ENCODE peak calls at places on chromosomes 2 and 18, in five cellular contexts. U is H1, F is A549, O is fibroblast of lung, L is heart left ventricle. N is an unnamed sample.

GRCh38 chr18:22731398-22731797 is 201.7 kb upstream of the RBBP8 start:
- DNase-seq in U (no peak), F (no peak), O (no peak), L (no peak), N (no peak)

GRCh38 chr2:112547333-112547732 is 5.1 kb downstream of the POLR1B start:
- DNase-seq in U (no peak), F (no peak), O (peak; percentile 52), L (no peak), N (peak; percentile 8)

GRCh38 chr2:28423856-28424605 is 31.4 kb downstream of the FOSL2 start:
- DNase-seq in U (no peak), F (no peak), O (peak; percentile 62), L (no peak), N (no peak)

GRCh38 chr18:79772865-79773696 is 24.7 kb upstream of the KCNG2 start:
- DNase-seq in U (peak; percentile 30), F (no peak), O (no peak), L (no peak), N (no peak)

GRCh38 chr2:82494744-82495143 is 1964.3 kb downstream of the SUCLG1 start:
- DNase-seq in U (no peak), F (no peak), O (no peak), L (no peak), N (no peak)

GRCh38 chr2:58923869-58924268 is 682.7 kb upstream of the FANCL start:
- DNase-seq in U (no peak), F (no peak), O (peak; percentile 95), L (no peak), N (no peak)

GRCh38 chr18:31680836-31681568 is 3.4 kb downstream of the B4GALT6 start:
- DNase-seq in U (no peak), F (peak; percentile 37), O (no peak), L (no peak), N (no peak)

GRCh38 chr18:13216092-13216582 is 2.4 kb upstream of the LDLRAD4 start:
- DNase-seq in U (no peak), F (peak; percentile 56), O (peak; percentile 73), L (peak; percentile 85), N (peak; percentile 31)

GRCh38 chr18:59715966-59716369 is 18.7 kb upstream of the CCBE1 start:
- DNase-seq in U (no peak), F (peak; percentile 40), O (peak; percentile 98), L (no peak), N (peak; percentile 75)

GRCh38 chr2:109609352-109610024 is 4.3 kb downstream of the SEPTIN10 start:
- DNase-seq in U (no peak), F (no peak), O (peak; percentile 87), L (peak; percentile 36), N (no peak)

GRCh38 chr2:72813841-72814240 is 12.0 kb downstream of the EXOC6B start:
- DNase-seq in U (no peak), F (no peak), O (peak; percentile 59), L (no peak), N (peak; percentile 23)

GRCh38 chr2:206143451-206143850 is 15.8 kb downstream of the NDUFS1 start:
- DNase-seq in U (no peak), F (no peak), O (no peak), L (no peak), N (no peak)

GRCh38 chr2:15117409-15118030 is 443.6 kb downstream of the NBAS start:
- DNase-seq in U (no peak), F (no peak), O (no peak), L (no peak), N (no peak)

GRCh38 chr18:23868341-23868740 is 146.2 kb upstream of the TTC39C start:
- DNase-seq in U (no peak), F (no peak), O (no peak), L (no peak), N (no peak)

GRCh38 chr2:112636605-112637288 is 9.0 kb upstream of the SLC20A1 start:
- DNase-seq in U (no peak), F (no peak), O (no peak), L (no peak), N (no peak)

GRCh38 chr2:14140009-14140408 is 492.5 kb upstream of the LRATD1 start:
- DNase-seq in U (peak; percentile 48), F (no peak), O (no peak), L (no peak), N (no peak)

GRCh38 chr2:23360571-23361125 is 24.3 kb upstream of the KLHL29 start:
- DNase-seq in U (no peak), F (no peak), O (no peak), L (no peak), N (no peak)

GRCh38 chr2:46180189-46180588 is 117.0 kb upstream of the EPAS1 start:
- DNase-seq in U (no peak), F (no peak), O (no peak), L (no peak), N (no peak)

GRCh38 chr2:46184794-46185583 is 112.2 kb upstream of the EPAS1 start:
- DNase-seq in U (no peak), F (no peak), O (no peak), L (no peak), N (no peak)

GRCh38 chr2:46181789-46182530 is 115.2 kb upstream of the EPAS1 start:
- DNase-seq in U (no peak), F (no peak), O (no peak), L (no peak), N (no peak)

GRCh38 chr2:46181306-46181705 is 115.9 kb upstream of the EPAS1 start:
- DNase-seq in U (no peak), F (no peak), O (no peak), L (no peak), N (no peak)

DNA sequence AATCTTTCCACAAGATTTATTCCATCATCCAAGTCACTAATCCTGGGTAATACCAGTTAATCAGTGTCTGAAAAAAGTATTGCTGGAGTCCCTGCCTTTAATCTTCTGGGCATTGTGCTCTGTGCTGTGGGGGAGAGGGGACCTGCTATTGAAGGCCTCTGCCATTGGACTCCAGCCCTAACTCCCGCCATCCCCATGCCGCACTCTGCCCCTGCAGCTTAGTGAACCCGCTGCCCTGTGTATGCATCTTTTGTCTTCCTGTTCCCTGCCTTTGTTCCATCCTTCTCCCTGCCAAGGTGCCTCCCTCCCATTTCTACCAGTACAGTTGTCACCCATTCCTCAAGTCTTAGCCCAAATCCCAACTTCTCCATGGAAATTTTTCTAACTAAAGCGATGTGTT is 113.8 kb upstream of the EPAS1 start:
- DNase-seq in U (no peak), F (no peak), O (no peak), L (no peak), N (no peak)
- H3K27ac ChIP-seq in U (no peak overlapping the region), F (no peak overlapping the region), O (no peak overlapping the region), L (no peak overlapping the region), N (no peak overlapping the region)

GRCh38 chr2:232658217-232658785 is 24.9 kb downstream of the EFHD1 start:
- DNase-seq in U (no peak), F (no peak), O (no peak), L (no peak), N (no peak)
- TF ChIP-seq CTCF in U (peak; percentile 46), F (peak; percentile 14), O (peak; percentile 13), L (no peak), N (no peak)

GRCh38 chr18:74289946-74290478 is 1.8 kb downstream of the CYB5A start:
- DNase-seq in U (no peak), F (no peak), O (no peak), L (no peak), N (no peak)
- H3K27ac ChIP-seq in U (no peak overlapping the region), F (peak overlapping the region; percentile 95), O (no peak overlapping the region), L (no peak overlapping the region), N (no peak overlapping the region)

GRCh38 chr18:42222557-42222956 is 267.5 kb downstream of the PIK3C3 start:
- DNase-seq in U (no peak), F (no peak), O (no peak), L (no peak), N (no peak)
- TF ChIP-seq CTCF in U (no peak), F (no peak), O (no peak), L (no peak), N (no peak)

DNA sequence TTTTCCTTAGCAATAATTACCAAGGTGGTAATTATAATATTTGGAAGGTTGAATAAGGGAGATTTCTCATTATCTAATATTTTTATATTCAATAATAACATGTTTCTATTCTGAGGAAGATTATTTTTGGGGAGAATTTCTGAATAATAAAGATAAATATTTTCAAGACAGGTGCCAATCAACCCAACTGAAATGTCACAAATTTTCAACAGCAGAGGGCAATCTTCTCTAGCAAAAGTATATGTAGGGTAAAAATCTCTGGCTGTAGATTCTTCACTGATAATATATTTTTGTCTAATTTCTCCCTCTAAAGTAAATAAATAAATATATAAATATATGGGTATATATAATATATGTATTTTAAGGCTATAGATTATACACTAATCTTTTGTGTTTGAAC is 1187.2 kb upstream of the CRIM1 start:
- DNase-seq in U (no peak), F (no peak), O (no peak), L (no peak), N (peak; percentile 1)
- H3K27ac ChIP-seq in U (no peak overlapping the region), F (no peak overlapping the region), O (no peak overlapping the region), L (no peak overlapping the region), N (no peak overlapping the region)

GRCh38 chr2:86225581-86225980 is 26.3 kb downstream of the MRPL35 start:
- DNase-seq in U (no peak), F (no peak), O (no peak), L (peak; percentile 90), N (no peak)

GRCh38 chr2:86223098-86223681 is 23.9 kb downstream of the MRPL35 start:
- DNase-seq in U (no peak), F (no peak), O (peak; percentile 59), L (peak; percentile 88), N (no peak)

GRCh38 chr2:86226069-86226468 is 26.8 kb downstream of the MRPL35 start:
- DNase-seq in U (no peak), F (no peak), O (no peak), L (no peak), N (no peak)

GRCh38 chr2:86223682-86224560 is 24.7 kb downstream of the MRPL35 start:
- DNase-seq in U (no peak), F (no peak), O (peak; percentile 69), L (peak; percentile 12), N (peak; percentile 20)

GRCh38 chr2:86224645-86225355 is 25.5 kb downstream of the MRPL35 start:
- DNase-seq in U (no peak), F (no peak), O (no peak), L (peak; percentile 64), N (no peak)
- TF ChIP-seq CTCF in U (no peak), F (no peak), O (no peak), L (no peak), N (no peak)

GRCh38 chr2:202377308-202377736 is 1.2 kb downstream of the BMPR2 start:
- DNase-seq in U (peak; percentile 61), F (no peak), O (peak; percentile 45), L (peak; percentile 63), N (peak; percentile 13)
- H3K27ac ChIP-seq in U (no peak overlapping the region), F (peak overlapping the region; percentile 96), O (peak overlapping the region; percentile 99), L (peak overlapping the region; percentile 99), N (peak overlapping the region; percentile 98)

GRCh38 chr18:46406539-46406932 is 250.5 kb downstream of the LOXHD1 start:
- DNase-seq in U (no peak), F (no peak), O (no peak), L (no peak), N (no peak)
- TF ChIP-seq CTCF in U (no peak), F (no peak), O (no peak), L (no peak), N (no peak)

N was measured in RWPE1.